ENCODE peak calls at places on chromosomes 7 and 10, in ten cellular contexts. S is Panc1; O is psoas muscle; F is lower lobe of right lung; J is neural progenitor cell; W is heart right ventricle; E is mammary epithelial cell; U is GM23338; V is A549; Y is naive thymus-derived CD4-positive, alpha-beta T cell. D is an unnamed sample.
A peak's percentile ranks its signal among the peaks of the same experiment; 100 is the strongest.

GRCh38 chr7:130491841-130492518 is at the start of gene MEST:
- DNase-seq in U (peak; percentile 57), J (peak; percentile 80), V (no peak), F (peak; percentile 43), S (no peak), W (peak; percentile 7), E (no peak), O (no peak), Y (no peak), D (peak; percentile 60)

GRCh38 chr7:118573065-118573464 is 348.6 kb downstream of the ANKRD7 start:
- DNase-seq in F (no peak), V (no peak), Y (no peak), U (no peak), E (peak; percentile 7), O (peak; percentile 19), W (peak; percentile 29), S (no peak), J (no peak), D (no peak)

GRCh38 chr10:11533328-11533781 is 78.1 kb downstream of the USP6NL start:
- DNase-seq in F (no peak), U (peak; percentile 79), J (peak; percentile 34), O (no peak), Y (no peak), E (peak; percentile 38), S (no peak), W (no peak), V (no peak), D (no peak)

GRCh38 chr10:31832261-31832660 is 96.4 kb downstream of the ARHGAP12 start:
- DNase-seq in O (no peak), S (no peak), Y (no peak), U (no peak), F (no peak), V (no peak), J (no peak), E (no peak), W (no peak), D (no peak)

GRCh38 chr10:25082276-25083204 is 66.1 kb downstream of the THNSL1 start:
- DNase-seq in S (no peak), O (no peak), U (peak; percentile 42), E (no peak), V (no peak), F (no peak), J (no peak), W (no peak), Y (no peak), D (peak; percentile 99)

GRCh38 chr7:95367606-95368005 is 28.6 kb downstream of the PON3 start:
- DNase-seq in Y (no peak), J (no peak), S (no peak), W (no peak), U (no peak), F (no peak), O (no peak), E (peak; percentile 22), V (no peak), D (no peak)

GRCh38 chr7:5525271-5526189 is 101.9 kb upstream of the TNRC18 start:
- DNase-seq in F (no peak), O (no peak), J (peak; percentile 53), V (no peak), Y (peak; percentile 46), W (no peak), E (peak; percentile 47), S (peak; percentile 80), U (peak; percentile 59), D (peak; percentile 57)

GRCh38 chr10:18473424-18474110 is 177.8 kb downstream of the NSUN6 start:
- DNase-seq in U (no peak), F (no peak), W (peak; percentile 69), Y (no peak), S (no peak), E (no peak), O (no peak), V (no peak), J (no peak), D (no peak)

GRCh38 chr7:17007841-17008240 is 126.1 kb upstream of the AGR3 start:
- DNase-seq in U (no peak), V (no peak), J (no peak), O (no peak), E (peak; percentile 83), F (no peak), W (no peak), Y (no peak), S (no peak), D (no peak)

GRCh38 chr7:83648464-83649241 is at the start of gene SEMA3E:
- DNase-seq in O (no peak), Y (no peak), E (peak; percentile 38), J (peak; percentile 70), V (peak; percentile 25), S (peak; percentile 65), F (no peak), U (peak; percentile 79), W (no peak), D (peak; percentile 43)

GRCh38 chr10:16779375-16779774 is 37.8 kb downstream of the RSU1 start:
- DNase-seq in E (peak; percentile 2), O (no peak), J (no peak), W (no peak), F (no peak), U (no peak), Y (peak; percentile 15), S (no peak), V (no peak), D (peak; percentile 37)

GRCh38 chr10:72306215-72306760 is 32.6 kb downstream of the DDIT4 start:
- DNase-seq in O (no peak), Y (no peak), J (no peak), F (no peak), U (no peak), W (no peak), E (no peak), V (no peak), S (no peak), D (no peak)

GRCh38 chr7:55561756-55562155 is 10.5 kb downstream of the VOPP1 start:
- DNase-seq in W (no peak), Y (no peak), S (no peak), E (no peak), U (no peak), J (no peak), F (no peak), O (no peak), V (no peak), D (no peak)

DNA sequence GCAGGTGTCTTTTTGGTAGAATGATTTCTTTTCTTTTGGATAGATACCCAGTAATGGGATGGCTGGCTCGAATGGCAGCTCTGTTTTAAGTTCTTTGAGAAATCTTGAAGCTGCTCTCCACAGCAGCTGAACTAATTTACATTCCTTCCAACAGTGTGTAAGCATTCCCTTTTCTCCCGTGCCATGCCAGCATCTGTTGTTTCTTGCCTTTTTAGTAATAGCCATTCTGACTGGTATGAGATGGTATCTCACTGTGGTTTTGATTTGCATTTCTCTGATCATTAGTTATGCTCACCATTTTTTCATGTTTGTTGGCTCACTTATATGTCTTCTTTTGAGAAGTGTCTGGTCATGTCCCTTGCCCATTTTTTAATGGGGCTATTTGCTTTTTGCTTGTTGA is 486.3 kb downstream of the GALNT17 start:
- DNase-seq in E (no peak), F (no peak), O (no peak), V (no peak), W (no peak), S (no peak), U (no peak), J (no peak), Y (no peak), D (no peak)
- H3K4me3 ChIP-seq in E (no peak overlapping the region), F (no peak overlapping the region), O (no peak overlapping the region), V (no peak overlapping the region), W (no peak overlapping the region), S (no peak overlapping the region), U (no peak overlapping the region), J (no peak overlapping the region), Y (no peak overlapping the region), D (no peak overlapping the region)

GRCh38 chr7:139703468-139704307 is 74.1 kb downstream of the HIPK2 start:
- DNase-seq in Y (no peak), U (no peak), W (no peak), O (no peak), V (no peak), J (no peak), F (no peak), E (no peak), S (no peak), D (no peak)

GRCh38 chr7:139701908-139702307 is 75.9 kb downstream of the HIPK2 start:
- DNase-seq in O (no peak), Y (no peak), F (no peak), W (no peak), V (no peak), S (no peak), J (no peak), U (no peak), E (no peak), D (no peak)

GRCh38 chr7:139702313-139702731 is 75.5 kb downstream of the HIPK2 start:
- DNase-seq in J (no peak), V (no peak), U (no peak), F (no peak), S (no peak), W (no peak), Y (no peak), O (no peak), E (no peak), D (no peak)

GRCh38 chr7:139704308-139704879 is 73.4 kb downstream of the HIPK2 start:
- DNase-seq in V (no peak), F (no peak), J (no peak), O (no peak), S (no peak), E (no peak), Y (no peak), U (no peak), W (no peak), D (no peak)

GRCh38 chr7:139702811-139703467 is 74.9 kb downstream of the HIPK2 start:
- DNase-seq in U (no peak), S (no peak), W (no peak), F (no peak), J (no peak), Y (no peak), E (no peak), O (no peak), V (no peak), D (no peak)
- H3K4me1 ChIP-seq in U (peaks cover 5% of the 10 kb centered on the region), S (peaks cover 5% of the 10 kb centered on the region), W (peaks cover 55% of the 10 kb centered on the region), F (peaks cover 34% of the 10 kb centered on the region), J (peaks cover 14% of the 10 kb centered on the region), Y (no peaks in the 10 kb centered on the region), E (no peaks in the 10 kb centered on the region), O (peaks cover 41% of the 10 kb centered on the region), V (peaks cover 16% of the 10 kb centered on the region), D (no peaks in the 10 kb centered on the region)

DNA sequence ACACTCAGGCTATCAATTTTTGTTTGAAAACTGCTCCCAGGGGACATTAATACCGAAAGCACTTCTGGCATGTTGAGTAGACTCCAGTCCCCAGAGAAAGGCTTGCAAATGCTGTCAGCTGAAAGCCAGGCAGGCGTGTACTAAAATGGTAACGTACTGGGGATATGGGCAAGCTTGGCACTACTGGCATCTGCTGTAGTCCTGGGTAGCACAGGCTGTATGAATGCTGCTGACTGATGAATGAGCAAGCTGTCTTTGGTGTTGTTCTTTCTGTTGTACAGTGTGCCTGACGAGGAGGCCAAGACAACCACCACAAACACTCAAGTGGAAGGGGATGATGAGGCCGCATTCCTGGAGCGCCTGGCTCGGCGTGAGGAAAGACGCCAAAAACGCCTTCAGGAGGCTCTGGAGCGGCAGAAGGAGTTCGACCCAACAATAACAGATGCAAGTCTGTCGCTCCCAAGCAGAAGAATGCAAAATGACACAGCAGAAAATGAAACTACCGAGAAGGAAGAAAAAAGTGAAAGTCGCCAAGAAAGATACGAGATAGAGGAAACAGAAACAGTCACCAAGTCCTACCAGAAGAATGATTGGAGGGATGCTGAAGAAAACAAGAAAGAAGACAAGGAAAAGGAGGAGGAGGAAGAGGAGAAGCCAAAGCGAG is 53.5 kb upstream of the AGBL3 start:
- DNase-seq in J (no peak), E (no peak), W (peak; percentile 54), Y (no peak), U (no peak), F (no peak), O (peak; percentile 26), S (no peak), V (no peak), D (no peak)
- H3K4me3 ChIP-seq in J (no peak overlapping the region), E (no peak overlapping the region), W (no peak overlapping the region), Y (no peak overlapping the region), U (no peak overlapping the region), F (no peak overlapping the region), O (no peak overlapping the region), S (no peak overlapping the region), V (no peak overlapping the region), D (no peak overlapping the region)

GRCh38 chr10:110682348-110682747 is 38.2 kb downstream of the RBM20 start:
- DNase-seq in O (no peak), Y (no peak), U (no peak), F (no peak), W (no peak), V (no peak), S (no peak), J (no peak), E (no peak), D (no peak)
- H3K4me1 ChIP-seq in O (peaks cover 53% of the 10 kb centered on the region), Y (no peaks in the 10 kb centered on the region), U (peaks cover 16% of the 10 kb centered on the region), F (no peaks in the 10 kb centered on the region), W (no peaks in the 10 kb centered on the region), V (peaks cover 16% of the 10 kb centered on the region), S (no peaks in the 10 kb centered on the region), J (no peaks in the 10 kb centered on the region), E (peaks cover 8% of the 10 kb centered on the region), D (peaks cover 5% of the 10 kb centered on the region)